ENCODE peak calls at places on chromosome 20, in nine cellular contexts. Q is A549; U is endothelial cell; L is fibroblast of gingiva; X is posterior cingulate gyrus; A is OCI-LY7; H is activated CD4-positive, alpha-beta T cell treated with anti-CD3 and anti-CD28 coated beads for 48 hours; O is HuH-7.5; Y is T follicular helper cell. K is an unnamed sample.

GRCh38 chr20:47175501-47175900 is 181.0 kb downstream of the ZMYND8 start:
- DNase-seq in X (no peak), U (peak; percentile 22), H (no peak), O (peak; percentile 22), A (no peak), L (no peak), Y (no peak), Q (no peak), K (no peak)

GRCh38 chr20:5168582-5169396 is 42.0 kb downstream of the CDS2 start:
- DNase-seq in O (no peak), L (no peak), X (no peak), A (peak; percentile 79), H (no peak), Y (no peak), Q (no peak), U (peak; percentile 43), K (peak; percentile 54)

GRCh38 chr20:35952480-35953410 is 1.6 kb downstream of the SCAND1 start:
- DNase-seq in X (no peak), O (no peak), Q (peak; percentile 35), A (peak; percentile 37), H (no peak), Y (no peak), L (peak; percentile 33), U (no peak), K (peak; percentile 55)

GRCh38 chr20:37267684-37268313 is 6.2 kb upstream of the GHRH start:
- DNase-seq in L (no peak), U (no peak), O (no peak), H (no peak), X (peak; percentile 30), Y (no peak), A (peak; percentile 32), Q (no peak), K (no peak)

GRCh38 chr20:43543138-43543537 is 15.7 kb upstream of the SGK2 start:
- DNase-seq in O (no peak), Y (no peak), U (no peak), H (no peak), X (no peak), Q (no peak), L (no peak), A (no peak), K (no peak)

GRCh38 chr20:23205656-23206055 is 119.5 kb upstream of the CD93 start:
- DNase-seq in O (no peak), A (no peak), U (peak; percentile 20), Q (no peak), X (peak; percentile 82), H (no peak), Y (no peak), L (peak; percentile 81), K (peak; percentile 74)

GRCh38 chr20:62878244-62879030 is 16.8 kb upstream of the TCFL5 start:
- DNase-seq in A (no peak), H (no peak), U (no peak), Y (no peak), Q (no peak), L (no peak), X (no peak), O (no peak), K (no peak)

GRCh38 chr20:12700701-12701100 is 308.1 kb upstream of the SPTLC3 start:
- DNase-seq in A (no peak), Q (no peak), L (no peak), X (no peak), Y (no peak), U (no peak), O (no peak), H (no peak), K (no peak)

GRCh38 chr20:58902003-58902402 is 49.5 kb downstream of the GNAS start:
- DNase-seq in X (no peak), L (no peak), A (no peak), O (no peak), Y (no peak), Q (no peak), U (no peak), H (no peak), K (no peak)

GRCh38 chr20:37226889-37227288 is 34.7 kb downstream of the GHRH start:
- DNase-seq in X (no peak), Y (no peak), U (no peak), L (peak; percentile 86), A (no peak), O (no peak), H (no peak), Q (no peak), K (no peak)

GRCh38 chr20:59778615-59779200 is 154.7 kb downstream of the SYCP2 start:
- DNase-seq in H (no peak), U (no peak), X (no peak), O (no peak), A (no peak), Y (no peak), Q (no peak), L (no peak), K (no peak)

GRCh38 chr20:64075556-64075955 is 3.8 kb downstream of the RGS19 start:
- DNase-seq in H (no peak), L (no peak), U (no peak), A (no peak), Q (no peak), X (no peak), Y (no peak), O (no peak), K (no peak)

GRCh38 chr20:62761058-62761758 is 35.1 kb upstream of the MRGBP start:
- DNase-seq in H (no peak), U (no peak), L (no peak), A (no peak), Y (no peak), X (no peak), O (no peak), Q (no peak), K (peak; percentile 38)

GRCh38 chr20:4813839-4814695 is 92.4 kb downstream of the PRND start:
- DNase-seq in X (no peak), H (no peak), U (peak; percentile 37), O (no peak), Q (no peak), Y (peak; percentile 62), L (no peak), A (peak; percentile 80), K (no peak)

GRCh38 chr20:62624325-62624690 is 18.0 kb upstream of the SLCO4A1 start:
- DNase-seq in H (peak; percentile 25), X (no peak), L (no peak), A (peak; percentile 88), Y (no peak), U (no peak), O (peak; percentile 64), Q (no peak), K (no peak)

GRCh38 chr20:35972445-35972844 is 4.1 kb downstream of the CNBD2 start:
- DNase-seq in L (peak; percentile 84), A (no peak), H (no peak), X (no peak), O (no peak), Q (no peak), Y (no peak), U (no peak), K (peak; percentile 14)

GRCh38 chr20:11112837-11113236 is 439.0 kb upstream of the JAG1 start:
- DNase-seq in L (no peak), Y (no peak), H (no peak), A (no peak), O (no peak), U (no peak), X (no peak), Q (no peak), K (peak; percentile 59)

GRCh38 chr20:44015733-44016103 is 101.1 kb downstream of the TOX2 start:
- DNase-seq in Q (no peak), Y (no peak), U (no peak), O (no peak), A (no peak), X (no peak), L (no peak), H (no peak), K (no peak)

GRCh38 chr20:44696315-44696714 is 18.9 kb upstream of the CCN5 start:
- DNase-seq in O (no peak), Q (peak; percentile 52), U (no peak), L (no peak), X (no peak), A (no peak), H (no peak), Y (no peak), K (no peak)

GRCh38 chr20:10131612-10132345 is 86.9 kb upstream of the SNAP25 start:
- DNase-seq in Q (peak; percentile 78), X (peak; percentile 80), L (peak; percentile 47), A (no peak), H (no peak), Y (no peak), U (no peak), O (no peak), K (peak; percentile 69)

GRCh38 chr20:13856356-13856755 is 71.5 kb downstream of the NDUFAF5 start:
- DNase-seq in H (no peak), O (no peak), Q (no peak), X (no peak), A (no peak), U (no peak), L (no peak), Y (no peak), K (peak; percentile 54)

GRCh38 chr20:50438986-50439407 is 71.2 kb upstream of the PTPN1 start:
- DNase-seq in X (no peak), Y (no peak), H (peak; percentile 76), U (no peak), L (peak; percentile 57), Q (peak; percentile 87), A (no peak), O (no peak), K (peak; percentile 93)

GRCh38 chr20:46237221-46237620 is 71.1 kb downstream of the CDH22 start:
- DNase-seq in X (no peak), O (no peak), U (no peak), H (no peak), A (no peak), Y (no peak), Q (no peak), L (no peak), K (no peak)

GRCh38 chr20:9300080-9300479 is 214.3 kb upstream of the LAMP5 start:
- DNase-seq in A (no peak), U (no peak), O (no peak), H (no peak), X (no peak), Q (no peak), L (no peak), Y (no peak), K (no peak)

GRCh38 chr20:47876348-47877056 is 91.2 kb upstream of the SULF2 start:
- DNase-seq in H (no peak), Q (no peak), X (no peak), U (no peak), L (no peak), A (no peak), O (no peak), Y (no peak), K (no peak)

GRCh38 chr20:56447227-56447626 is 21.2 kb upstream of the RTF2 start:
- DNase-seq in X (no peak), H (no peak), Y (no peak), A (no peak), O (no peak), L (no peak), Q (no peak), U (no peak), K (no peak)

GRCh38 chr20:53801609-53802370 is 208.2 kb upstream of the ZNF217 start:
- DNase-seq in H (no peak), X (no peak), Q (no peak), A (no peak), U (no peak), O (no peak), Y (no peak), L (no peak), K (no peak)

GRCh38 chr20:21396045-21396893 is 1.1 kb downstream of the NKX2-4 start:
- DNase-seq in X (no peak), O (no peak), Q (no peak), H (no peak), U (peak; percentile 42), L (no peak), A (no peak), Y (no peak), K (no peak)

GRCh38 chr20:35021063-35021462 is 65.4 kb downstream of the MYH7B start:
- DNase-seq in A (no peak), O (no peak), H (no peak), Q (no peak), U (no peak), X (no peak), L (no peak), Y (no peak), K (no peak)

GRCh38 chr20:11553603-11554002 is 364.1 kb upstream of the BTBD3 start:
- DNase-seq in U (no peak), H (no peak), X (no peak), A (no peak), L (no peak), Y (no peak), O (no peak), Q (peak; percentile 29), K (peak; percentile 41)

GRCh38 chr20:58237318-58238182 is 9.1 kb upstream of the ANKRD60 start:
- DNase-seq in Y (no peak), H (no peak), X (no peak), L (peak; percentile 51), O (no peak), U (no peak), A (no peak), Q (no peak), K (peak; percentile 91)

K was measured in GM23248.